ENCODE peak calls at places on chromosome 19, in four cellular contexts. X is ELR, D is GM04504, A is astrocyte. Z is an unnamed sample.

GRCh38 chr19:41352609-41353465 is 885 bp downstream of the TGFB1 start:
- DNase-seq in A (no peak), D (no peak), X (peak), Z (peak)

GRCh38 chr19:51091895-51092873 is 9.5 kb upstream of the KLK14 start:
- DNase-seq in A (no peak), D (no peak), X (no peak), Z (no peak)

GRCh38 chr19:10113592-10113963 is 2.1 kb downstream of the P2RY11 start:
- DNase-seq in D (no peak), X (no peak), A (no peak), Z (no peak)

GRCh38 chr19:30846102-30846501 is 473.9 kb downstream of the ZNF536 start:
- DNase-seq in D (no peak), A (no peak), X (no peak), Z (no peak)

GRCh38 chr19:41412953-41413352 is 14.2 kb downstream of the B3GNT8 start:
- DNase-seq in D (no peak), X (no peak), A (no peak), Z (no peak)

GRCh38 chr19:22428299-22428913 is 6.3 kb upstream of the ZNF98 start:
- DNase-seq in X (no peak), D (no peak), A (no peak), Z (no peak)

GRCh38 chr19:53076984-53077383 is 26.2 kb downstream of the ZNF160 start:
- DNase-seq in D (no peak), X (peak), A (peak), Z (no peak)

GRCh38 chr19:10269333-10270179 is 1.4 kb upstream of the ICAM1 start:
- DNase-seq in A (no peak), D (no peak), X (peak), Z (peak)

GRCh38 chr19:1833540-1833939 is 14.7 kb downstream of the REXO1 start:
- DNase-seq in D (no peak), A (no peak), X (no peak), Z (no peak)

GRCh38 chr19:13588953-13589833 is 82.9 kb upstream of the CACNA1A start:
- DNase-seq in D (peak), A (no peak), X (peak), Z (peak)

GRCh38 chr19:12773571-12773970 is 1.8 kb downstream of the HOOK2 start:
- DNase-seq in X (peak), A (no peak), D (no peak), Z (peak)

GRCh38 chr19:30635026-30635985 is 263.1 kb downstream of the ZNF536 start:
- DNase-seq in D (no peak), X (no peak), A (no peak), Z (no peak)

GRCh38 chr19:5466814-5467291 is 11.6 kb downstream of the ZNRF4 start:
- DNase-seq in D (no peak), A (no peak), X (no peak), Z (no peak)

GRCh38 chr19:31283701-31284100 is 65.5 kb downstream of the TSHZ3 start:
- DNase-seq in X (no peak), A (no peak), D (no peak), Z (no peak)

GRCh38 chr19:8965887-8966286 is 44.3 kb downstream of the MUC16 start:
- DNase-seq in D (no peak), X (no peak), A (no peak), Z (no peak)

GRCh38 chr19:47049307-47049700 is 880 bp upstream of the TMEM160 start:
- DNase-seq in D (peak), X (peak), A (peak), Z (peak)

GRCh38 chr19:40607311-40607871 is 6.2 kb downstream of the LTBP4 start:
- DNase-seq in X (no peak), A (no peak), D (no peak), Z (no peak)

GRCh38 chr19:19239675-19240074 is 27.9 kb downstream of the NCAN start:
- DNase-seq in D (no peak), X (no peak), A (no peak), Z (no peak)

GRCh38 chr19:2320057-2320456 is 8.3 kb downstream of the LSM7 start:
- DNase-seq in X (no peak), D (no peak), A (no peak), Z (no peak)

GRCh38 chr19:18009412-18010066 is 1.6 kb downstream of the ARRDC2 start:
- DNase-seq in D (no peak), A (peak), X (peak), Z (peak)

GRCh38 chr19:51799311-51799997 is 4.5 kb downstream of the FPR3 start:
- DNase-seq in D (peak), X (peak), A (peak), Z (peak)

GRCh38 chr19:15550847-15551182 is 42.5 kb downstream of the CYP4F22 start:
- DNase-seq in A (no peak), X (no peak), D (no peak), Z (peak)

GRCh38 chr19:13082192-13083007 is 20.3 kb downstream of the LYL1 start:
- DNase-seq in D (no peak), X (peak), A (peak), Z (peak)

GRCh38 chr19:49793561-49793840 is 19.6 kb downstream of the FUZ start:
- DNase-seq in D (no peak), X (peak), A (no peak), Z (peak)

GRCh38 chr19:32662186-32662585 is 12.8 kb downstream of the ANKRD27 start:
- DNase-seq in X (peak), D (no peak), A (peak), Z (peak)

GRCh38 chr19:19955208-19955607 is 54.5 kb downstream of the ZNF93 start:
- DNase-seq in A (no peak), X (no peak), D (no peak), Z (no peak)

GRCh38 chr19:18385675-18386542 is at the start of gene GDF15:
- DNase-seq in A (peak), X (peak), D (peak), Z (no peak)

GRCh38 chr19:6023936-6024335 is 46.0 kb upstream of the RANBP3 start:
- DNase-seq in A (no peak), X (no peak), D (no peak), Z (no peak)

GRCh38 chr19:43527860-43528622 is 1.0 kb upstream of the ETHE1 start:
- DNase-seq in A (no peak), D (no peak), X (peak), Z (peak)

GRCh38 chr19:39582442-39582841 is 19.9 kb upstream of the LGALS13 start:
- DNase-seq in A (no peak), X (no peak), D (no peak), Z (no peak)

GRCh38 chr19:35363711-35364425 is 5.6 kb downstream of the FFAR3 start:
- DNase-seq in X (no peak), D (no peak), A (no peak), Z (no peak)

GRCh38 chr19:4870025-4870700 is 2.7 kb upstream of the PLIN3 start:
- DNase-seq in A (peak), X (peak), D (peak), Z (peak)

GRCh38 chr19:15614507-15615379 is at the start of gene CYP4F8:
- DNase-seq in X (no peak), A (no peak), D (no peak), Z (peak)

GRCh38 chr19:29401712-29402421 is 123.9 kb upstream of the VSTM2B start:
- DNase-seq in D (no peak), X (no peak), A (no peak), Z (no peak)

GRCh38 chr19:2962018-2962670 is 15.2 kb upstream of the TLE6 start:
- DNase-seq in D (no peak), A (peak), X (peak), Z (peak)

GRCh38 chr19:54473071-54473941 is at the start of gene CDC42EP5:
- DNase-seq in A (peak), X (peak), D (peak), Z (no peak)

GRCh38 chr19:28292822-28293500 is 920.0 kb downstream of the UQCRFS1 start:
- DNase-seq in X (no peak), D (no peak), A (no peak), Z (no peak)

GRCh38 chr19:10122066-10122465 is 2.4 kb upstream of the EIF3G start:
- DNase-seq in D (peak), X (peak), A (peak), Z (peak)